ENCODE peak calls at places on chromosomes 3 and 15, in seven cellular contexts. Y, D, W, A, E, Q and V are unnamed samples.
A peak's percentile ranks its signal among the peaks of the same experiment; 100 is the strongest.

GRCh38 chr3:181700168-181701087 is 11.3 kb upstream of the SOX2 start:
- DNase-seq in Y (peak; percentile 26), D (peak; percentile 46), W (peak; percentile 78), A (peak; percentile 39), E (no peak), Q (peak; percentile 71), V (peak; percentile 36)

GRCh38 chr15:80832676-80833075 is 53.5 kb downstream of the CEMIP start:
- DNase-seq in Y (no peak), D (no peak), W (no peak), A (no peak), E (no peak), Q (no peak), V (no peak)

GRCh38 chr15:41577863-41578735 is 19.1 kb downstream of the TYRO3 start:
- DNase-seq in Y (no peak), D (no peak), W (no peak), A (no peak), E (no peak), Q (no peak), V (no peak)

GRCh38 chr3:71006810-71007785 is 576.4 kb downstream of the FOXP1 start:
- DNase-seq in Y (no peak), D (no peak), W (peak; percentile 43), A (no peak), E (no peak), Q (peak; percentile 36), V (no peak)

GRCh38 chr3:173663664-173664063 is 266.1 kb downstream of the NLGN1 start:
- DNase-seq in Y (no peak), D (no peak), W (no peak), A (no peak), E (no peak), Q (no peak), V (no peak)

GRCh38 chr3:37498126-37499039 is 324.0 kb upstream of the LRRFIP2 start:
- DNase-seq in Y (no peak), D (no peak), W (peak; percentile 7), A (no peak), E (no peak), Q (no peak), V (no peak)

GRCh38 chr3:127652246-127652995 is 20.3 kb upstream of the ABTB1 start:
- DNase-seq in Y (no peak), D (no peak), W (peak; percentile 37), A (peak; percentile 24), E (no peak), Q (peak; percentile 34), V (no peak)

GRCh38 chr3:50260942-50261441 is 8.0 kb upstream of the SEMA3B start:
- DNase-seq in Y (no peak), D (no peak), W (no peak), A (no peak), E (no peak), Q (no peak), V (no peak)

GRCh38 chr3:123353852-123354238 is 95.0 kb downstream of the ADCY5 start:
- DNase-seq in Y (no peak), D (no peak), W (no peak), A (no peak), E (no peak), Q (no peak), V (no peak)

GRCh38 chr3:114453296-114453888 is 159.6 kb downstream of the TIGIT start:
- DNase-seq in Y (no peak), D (no peak), W (peak; percentile 74), A (no peak), E (no peak), Q (no peak), V (no peak)